ENCODE peak calls at places on chromosomes 1 and 21, in four cellular contexts. P is glutamatergic neuron, U is epithelial cell of esophagus, W is GM13976. Z is an unnamed sample.

GRCh38 chr1:44276006-44276405 is 62.7 kb downstream of the DMAP1 start:
- DNase-seq in P (no peak), U (no peak), W (no peak), Z (no peak)

GRCh38 chr1:67144696-67145095 is 9.9 kb upstream of the C1orf141 start:
- DNase-seq in P (no peak), U (peak; percentile 10), W (peak; percentile 40), Z (no peak)

GRCh38 chr1:199704231-199704630 is 323.3 kb upstream of the NR5A2 start:
- DNase-seq in P (no peak), U (no peak), W (no peak), Z (no peak)

GRCh38 chr1:214427871-214428277 is 123.5 kb downstream of the PTPN14 start:
- DNase-seq in P (no peak), U (peak; percentile 95), W (peak; percentile 49), Z (no peak)

GRCh38 chr1:81600878-81601658 is 199.7 kb upstream of the ADGRL2 start:
- DNase-seq in P (no peak), U (no peak), W (no peak), Z (no peak)

GRCh38 chr21:42939581-42940413 is 14.4 kb upstream of the ERVH48-1 start:
- DNase-seq in P (no peak), U (peak; percentile 98), W (peak; percentile 1), Z (no peak)

GRCh38 chr1:11753555-11754208 is 8.3 kb upstream of the C1orf167 start:
- DNase-seq in P (no peak), U (no peak), W (no peak), Z (no peak)

GRCh38 chr1:175207971-175208370 is 15.4 kb upstream of the KIAA0040 start:
- DNase-seq in P (no peak), U (no peak), W (no peak), Z (no peak)

GRCh38 chr1:111605553-111605952 is 14.0 kb upstream of the RAP1A start:
- DNase-seq in P (no peak), U (peak; percentile 30), W (no peak), Z (no peak)

GRCh38 chr1:3068400-3069361 is at the start of gene PRDM16:
- DNase-seq in P (peak; percentile 35), U (peak; percentile 65), W (no peak), Z (peak; percentile 60)

GRCh38 chr21:31872452-31873274 is at the start of gene HUNK:
- DNase-seq in P (peak; percentile 77), U (peak; percentile 22), W (peak; percentile 49), Z (peak; percentile 84)

GRCh38 chr1:166040635-166041034 is 126.2 kb downstream of the FAM78B start:
- DNase-seq in P (no peak), U (no peak), W (no peak), Z (no peak)
- TF ChIP-seq CTCF in P (no peak), U (no peak), W (no peak), Z (no peak)

GRCh38 chr1:116825735-116826438 is 71.7 kb downstream of the CD2 start:
- DNase-seq in P (peak; percentile 69), U (no peak), W (peak; percentile 22), Z (peak; percentile 26)
- TF ChIP-seq CTCF in P (no peak), U (no peak), W (no peak), Z (no peak)

DNA sequence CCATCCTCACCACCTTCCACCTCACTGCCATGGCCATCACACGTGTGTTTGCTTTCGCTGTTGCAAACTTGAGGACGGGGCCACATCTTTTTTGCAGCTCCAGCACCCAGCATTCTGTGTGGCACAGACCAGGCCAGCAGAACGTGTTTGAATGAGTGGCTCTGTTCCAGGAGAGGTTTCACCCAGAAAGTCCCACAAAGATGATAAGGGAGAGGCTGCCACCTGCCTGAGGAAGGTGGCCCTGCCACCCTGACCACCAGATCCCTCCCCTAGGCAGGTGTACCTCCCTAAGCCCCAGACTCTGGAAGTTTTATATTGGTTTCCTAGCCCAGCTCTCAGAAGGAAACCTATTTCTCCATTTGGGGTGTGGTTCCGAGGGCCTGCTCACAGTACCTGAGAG is 252.1 kb downstream of the KAZN start:
- DNase-seq in P (no peak), U (no peak), W (no peak), Z (no peak)
- TF ChIP-seq CTCF in P (no peak), U (peak; percentile 31), W (no peak), Z (no peak)

GRCh38 chr21:39726133-39726532 is 18.9 kb upstream of the IGSF5 start:
- DNase-seq in P (no peak), U (no peak), W (no peak), Z (no peak)
- TF ChIP-seq CTCF in P (no peak), U (no peak), W (no peak), Z (no peak)

GRCh38 chr1:34113887-34114286 is 51.1 kb downstream of the CSMD2 start:
- DNase-seq in P (no peak), U (peak; percentile 39), W (no peak), Z (no peak)
- TF ChIP-seq CTCF in P (peak; percentile 68), U (peak; percentile 40), W (no peak), Z (peak; percentile 37)

GRCh38 chr1:87334351-87335174 is 5.9 kb downstream of the LMO4 start:
- DNase-seq in P (peak; percentile 50), U (peak; percentile 44), W (peak; percentile 39), Z (peak; percentile 74)
- TF ChIP-seq CTCF in P (peak; percentile 36), U (peak; percentile 18), W (no peak), Z (peak; percentile 38)

GRCh38 chr1:115505157-115505571 is 136.6 kb upstream of the VANGL1 start:
- DNase-seq in P (no peak), U (peak; percentile 49), W (no peak), Z (no peak)

GRCh38 chr1:115501476-115501875 is 140.3 kb upstream of the VANGL1 start:
- DNase-seq in P (no peak), U (no peak), W (no peak), Z (no peak)

GRCh38 chr1:115507916-115508315 is 133.9 kb upstream of the VANGL1 start:
- DNase-seq in P (no peak), U (no peak), W (no peak), Z (no peak)

GRCh38 chr1:115506523-115507255 is 135.1 kb upstream of the VANGL1 start:
- DNase-seq in P (no peak), U (peak; percentile 57), W (no peak), Z (peak; percentile 10)

DNA sequence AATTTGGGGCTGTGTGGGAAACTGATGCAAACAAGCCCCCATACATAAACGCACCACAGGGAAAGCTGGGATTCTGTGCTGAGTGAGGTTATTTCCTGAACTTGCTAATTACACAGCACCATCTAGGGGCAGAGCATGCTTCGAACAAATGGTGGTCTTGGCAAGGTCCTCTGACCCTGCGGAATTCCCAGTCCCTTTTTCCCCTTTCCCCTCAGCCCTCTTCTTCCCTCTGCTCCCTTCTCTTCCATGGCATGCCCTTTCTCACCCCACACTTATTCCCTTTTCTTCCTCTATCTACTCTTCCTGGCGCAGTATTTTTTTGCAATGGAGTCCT is 134.5 kb upstream of the VANGL1 start:
- DNase-seq in P (peak; percentile 34), U (peak; percentile 64), W (no peak), Z (peak; percentile 20)
- TF ChIP-seq CTCF in P (no peak), U (peak; percentile 60), W (no peak), Z (peak; percentile 41)

GRCh38 chr1:198493324-198493723 is 47.2 kb downstream of the ATP6V1G3 start:
- DNase-seq in P (no peak), U (no peak), W (no peak), Z (no peak)

GRCh38 chr1:198495635-198496034 is 44.8 kb downstream of the ATP6V1G3 start:
- DNase-seq in P (no peak), U (no peak), W (no peak), Z (no peak)

GRCh38 chr1:198496216-198497143 is 44.0 kb downstream of the ATP6V1G3 start:
- DNase-seq in P (no peak), U (peak; percentile 56), W (no peak), Z (no peak)

GRCh38 chr1:198494139-198494538 is 46.3 kb downstream of the ATP6V1G3 start:
- DNase-seq in P (no peak), U (no peak), W (no peak), Z (no peak)

GRCh38 chr1:198494658-198495103 is 45.8 kb downstream of the ATP6V1G3 start:
- DNase-seq in P (no peak), U (no peak), W (no peak), Z (no peak)
- TF ChIP-seq CTCF in P (no peak), U (no peak), W (no peak), Z (no peak)

GRCh38 chr1:109470245-109470644 is 3.9 kb downstream of the SYPL2 start:
- DNase-seq in P (no peak), U (no peak), W (no peak), Z (no peak)
- TF ChIP-seq CTCF in P (no peak), U (no peak), W (no peak), Z (no peak)